ENCODE peak calls at places on chromosomes 4 and X, in five cellular contexts. O, J, K, X and V are unnamed samples.
A peak's percentile ranks its signal among the peaks of the same experiment; 100 is the strongest.

GRCh38 chr4:94934864-94935263 is 177.1 kb downstream of the BMPR1B start:
- DNase-seq in O (no peak), X (no peak), J (no peak), K (no peak), V (no peak)

GRCh38 chr4:94653095-94653649 is 104.6 kb upstream of the BMPR1B start:
- DNase-seq in O (no peak), K (no peak), X (no peak), J (no peak), V (no peak)

GRCh38 chr4:40238700-40239548 is 42.1 kb downstream of the RHOH start:
- DNase-seq in O (peak; percentile 56), X (no peak), K (no peak), J (no peak), V (no peak)

GRCh38 chr4:2009651-2010233 is 968 bp upstream of the NELFA start:
- DNase-seq in O (peak; percentile 78), K (no peak), J (peak; percentile 45), X (peak; percentile 48), V (peak; percentile 10)

GRCh38 chr4:30789219-30789671 is 69.1 kb downstream of the PCDH7 start:
- DNase-seq in K (no peak), J (no peak), O (peak; percentile 19), X (no peak), V (no peak)

GRCh38 chrX:101642086-101642485 is 17.6 kb downstream of the ARMCX2 start:
- DNase-seq in K (no peak), X (no peak), O (no peak), J (no peak), V (no peak)

GRCh38 chr4:145099653-145100052 is 1.5 kb downstream of the ABCE1 start:
- DNase-seq in X (no peak), K (no peak), O (no peak), J (no peak), V (no peak)

GRCh38 chr4:124334119-124334518 is 378.4 kb downstream of the ANKRD50 start:
- DNase-seq in O (peak; percentile 82), J (peak; percentile 56), K (peak; percentile 80), X (peak; percentile 93), V (peak; percentile 76)

GRCh38 chr4:139876328-139876941 is 210.8 kb downstream of the MGST2 start:
- DNase-seq in J (no peak), X (no peak), K (no peak), O (no peak), V (no peak)

GRCh38 chr4:71732706-71733105 is 51.2 kb downstream of the GC start:
- DNase-seq in X (peak; percentile 35), K (no peak), J (no peak), O (peak; percentile 69), V (peak; percentile 3)

GRCh38 chr4:167035390-167035789 is 198.9 kb downstream of the SPOCK3 start:
- DNase-seq in J (no peak), K (no peak), O (no peak), X (no peak), V (no peak)

GRCh38 chrX:133369065-133369464 is 46.2 kb downstream of the GPC4 start:
- DNase-seq in O (no peak), K (no peak), X (no peak), J (no peak), V (no peak)

GRCh38 chrX:103791233-103791632 is 14.6 kb downstream of the PLP1 start:
- DNase-seq in K (no peak), O (no peak), J (no peak), X (no peak), V (no peak)

GRCh38 chrX:123665197-123665596 is 67.7 kb downstream of the THOC2 start:
- DNase-seq in K (no peak), O (no peak), J (no peak), X (peak; percentile 45), V (no peak)

GRCh38 chr4:184384056-184384809 is 90.1 kb downstream of the IRF2 start:
- DNase-seq in O (peak; percentile 26), J (no peak), X (peak; percentile 93), K (peak; percentile 79), V (peak; percentile 73)

GRCh38 chrX:143306991-143307965 is 210.0 kb downstream of the SPANXN3 start:
- DNase-seq in X (no peak), J (no peak), O (peak; percentile 1), K (no peak), V (no peak)

GRCh38 chr4:53189011-53189410 is 176.8 kb downstream of the SCFD2 start:
- DNase-seq in X (peak; percentile 40), O (no peak), K (peak; percentile 68), J (no peak), V (no peak)

GRCh38 chr4:13866881-13867280 is 239.4 kb upstream of the BOD1L1 start:
- DNase-seq in X (peak; percentile 54), K (no peak), O (no peak), J (no peak), V (no peak)

GRCh38 chr4:140609548-140610425 is 41.0 kb upstream of the UCP1 start:
- DNase-seq in X (peak; percentile 55), O (peak; percentile 59), K (peak; percentile 10), J (no peak), V (peak; percentile 36)

GRCh38 chr4:148273501-148273986 is 168.7 kb downstream of the NR3C2 start:
- DNase-seq in X (no peak), O (no peak), J (peak; percentile 33), K (no peak), V (no peak)

GRCh38 chr4:154491731-154492249 is at the start of gene DCHS2:
- DNase-seq in X (no peak), J (no peak), O (peak; percentile 80), K (no peak), V (no peak)

GRCh38 chr4:158778065-158778711 is 9.4 kb downstream of the FNIP2 start:
- DNase-seq in J (no peak), X (no peak), K (no peak), O (no peak), V (no peak)

GRCh38 chrX:28609917-28610613 is 22.8 kb downstream of the IL1RAPL1 start:
- DNase-seq in O (no peak), K (no peak), J (peak; percentile 48), X (no peak), V (no peak)

GRCh38 chrX:20595928-20596550 is 329.3 kb upstream of the RPS6KA3 start:
- DNase-seq in K (no peak), X (peak; percentile 81), O (peak; percentile 0), J (no peak), V (no peak)

GRCh38 chrX:40108959-40109287 is 11.2 kb upstream of the BCOR start:
- DNase-seq in J (peak; percentile 74), O (peak; percentile 54), X (peak; percentile 75), K (no peak), V (no peak)

GRCh38 chr4:104470770-104471169 is 23.9 kb downstream of the CXXC4 start:
- DNase-seq in J (no peak), K (no peak), O (peak; percentile 68), X (no peak), V (no peak)

GRCh38 chrX:9102956-9103355 is 69.0 kb upstream of the FAM9B start:
- DNase-seq in K (no peak), O (no peak), X (no peak), J (no peak), V (no peak)

DNA sequence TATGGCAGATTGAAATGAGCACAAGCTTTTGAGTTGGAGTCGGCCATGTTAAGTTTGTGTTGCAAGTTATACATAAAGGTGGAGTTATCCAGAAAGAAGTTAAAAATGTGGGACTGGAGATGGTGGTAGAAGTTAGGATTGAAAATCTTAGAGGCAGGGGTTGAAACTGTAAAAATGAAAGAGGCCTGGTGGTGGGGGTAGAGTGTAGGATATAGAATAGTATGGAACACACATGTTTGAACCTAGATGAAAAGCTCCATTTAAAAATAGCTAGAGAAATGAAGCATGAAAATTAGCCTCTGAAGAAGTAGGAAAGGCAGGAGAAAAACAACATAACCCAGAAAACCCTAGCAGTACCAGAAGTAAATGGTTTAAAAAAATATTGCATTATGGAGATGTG is 131.8 kb upstream of the ENPEP start:
- DNase-seq in O (peak; percentile 54), K (no peak), X (peak; percentile 2), J (no peak), V (no peak)
- TF ChIP-seq CTCF in O (peak; percentile 53), K (no peak), X (peak; percentile 32), J (no peak), V (no peak)

GRCh38 chrX:48685416-48685815 is 1.8 kb downstream of the WAS start:
- DNase-seq in X (no peak), K (no peak), O (no peak), J (no peak), V (no peak)
- H3K4me3 ChIP-seq in X (no peak overlapping the region), K (no peak overlapping the region), O (no peak overlapping the region), J (no peak overlapping the region), V (no peak overlapping the region)

DNA sequence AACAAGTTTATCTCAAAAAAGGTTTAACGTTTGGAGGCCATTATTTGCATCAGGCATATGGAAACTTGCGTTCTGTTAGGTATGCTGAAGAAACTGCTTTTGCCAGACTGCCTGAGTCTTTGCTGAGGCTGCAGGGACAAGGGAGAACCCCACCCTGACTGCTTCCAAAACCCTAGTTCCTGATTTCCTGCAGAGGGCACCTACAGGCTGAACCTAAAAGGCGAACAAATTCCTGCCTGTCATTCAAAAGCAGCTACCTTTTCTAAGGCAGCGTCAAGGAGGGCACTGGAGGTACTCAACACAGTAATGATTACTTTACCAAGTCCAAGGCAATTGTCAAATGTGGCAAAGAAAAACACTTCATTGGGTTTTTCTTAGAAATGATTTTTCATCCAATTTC is 578 bp upstream of the CORIN start:
- DNase-seq in K (no peak), O (peak; percentile 61), X (no peak), J (no peak), V (no peak)
- TF ChIP-seq CTCF in K (no peak), O (peak; percentile 39), X (no peak), J (no peak), V (no peak)

DNA sequence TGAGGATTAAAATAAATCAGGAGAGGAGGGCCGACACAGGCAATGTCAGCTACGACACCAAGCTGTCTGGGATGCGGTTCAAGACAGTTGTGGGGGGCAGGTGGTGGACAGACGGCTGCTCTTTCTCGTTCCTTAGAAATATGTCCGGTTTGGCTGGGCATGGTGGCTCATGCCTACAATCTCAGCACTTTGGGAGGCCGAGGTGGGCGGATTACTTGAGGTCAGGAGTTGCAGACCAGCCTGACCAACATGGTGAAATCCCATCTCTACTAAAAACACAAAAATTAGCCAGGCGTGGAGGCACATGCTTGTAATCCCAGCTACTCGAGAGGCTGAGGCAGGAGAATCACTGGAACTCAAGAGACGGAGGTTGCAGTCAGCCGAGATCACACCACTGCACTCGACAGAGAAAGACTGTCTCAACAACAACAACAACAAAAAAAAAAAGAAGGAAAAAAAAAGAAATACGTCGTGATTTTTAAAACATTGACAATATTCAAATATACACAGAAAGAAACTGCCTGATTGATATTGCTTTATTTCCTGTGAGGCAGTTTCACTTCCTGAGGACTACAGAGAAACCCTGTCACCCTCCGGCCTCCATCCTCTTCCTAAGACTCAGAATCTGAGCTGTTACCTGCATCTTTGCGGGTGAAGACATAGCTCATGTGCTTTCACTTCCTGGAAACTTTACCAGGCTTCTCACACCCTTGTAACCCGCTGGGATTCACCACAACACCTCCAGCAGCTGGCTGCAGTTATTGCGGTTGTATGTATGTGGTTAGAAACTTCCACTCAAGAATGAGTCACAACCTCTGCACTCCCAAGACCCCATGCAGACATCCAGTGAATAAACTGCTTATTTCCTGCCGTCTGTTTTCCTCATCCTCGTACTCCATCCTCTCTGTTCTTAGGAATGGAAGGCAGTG is 63.8 kb upstream of the STS start:
- DNase-seq in K (peak; percentile 84), J (no peak), X (peak; percentile 98), O (no peak), V (peak; percentile 82)
- H3K4me3 ChIP-seq in K (no peak overlapping the region), J (no peak overlapping the region), X (no peak overlapping the region), O (no peak overlapping the region), V (no peak overlapping the region)